ENCODE peak calls at places on chromosomes 1 and 21, in four cellular contexts. F is body of pancreas, G is heart left ventricle, B is gastrocnemius medialis. L is an unnamed sample. For H3K4me1, the result is how much of the 10 kb centered on the place peaks cover.

GRCh38 chr1:59150537-59151386 is 146.1 kb upstream of the FGGY start:
- ATAC-seq in F (peak), G (peak), B (peak), L (peak)

GRCh38 chr1:27862004-27862403 is 10.3 kb upstream of the THEMIS2 start:
- ATAC-seq in F (no peak), G (no peak), B (no peak), L (no peak)

GRCh38 chr21:43985690-43986251 is 26.3 kb upstream of the TRAPPC10 start:
- ATAC-seq in F (no peak), G (no peak), B (no peak), L (no peak)

GRCh38 chr1:44168520-44169098 is 27.2 kb upstream of the KLF18 start:
- ATAC-seq in F (no peak), G (no peak), B (no peak), L (no peak)

GRCh38 chr1:94725566-94725965 is 94.6 kb upstream of the SLC44A3 start:
- ATAC-seq in F (no peak), G (no peak), B (no peak), L (no peak)

GRCh38 chr1:40383095-40383487 is 9.6 kb downstream of the SMAP2 start:
- ATAC-seq in F (peak), G (no peak), B (no peak), L (no peak)

GRCh38 chr1:30856260-30856790 is 52.2 kb downstream of the SDC3 start:
- ATAC-seq in F (no peak), G (no peak), B (no peak), L (no peak)

GRCh38 chr1:22751124-22751531 is 40.5 kb downstream of the EPHB2 start:
- ATAC-seq in F (peak), G (no peak), B (no peak), L (peak)

GRCh38 chr1:198912046-198912445 is 273.2 kb downstream of the PTPRC start:
- ATAC-seq in F (no peak), G (no peak), B (no peak), L (no peak)

GRCh38 chr1:217562229-217562878 is 68.5 kb downstream of the GPATCH2 start:
- ATAC-seq in F (no peak), G (no peak), B (no peak), L (no peak)

GRCh38 chr1:217561446-217561845 is 69.4 kb downstream of the GPATCH2 start:
- ATAC-seq in F (no peak), G (no peak), B (no peak), L (no peak)

GRCh38 chr1:217568200-217568599 is 62.7 kb downstream of the GPATCH2 start:
- ATAC-seq in F (no peak), G (no peak), B (no peak), L (no peak)

GRCh38 chr1:217563179-217563578 is 67.7 kb downstream of the GPATCH2 start:
- ATAC-seq in F (no peak), G (no peak), B (no peak), L (no peak)

DNA sequence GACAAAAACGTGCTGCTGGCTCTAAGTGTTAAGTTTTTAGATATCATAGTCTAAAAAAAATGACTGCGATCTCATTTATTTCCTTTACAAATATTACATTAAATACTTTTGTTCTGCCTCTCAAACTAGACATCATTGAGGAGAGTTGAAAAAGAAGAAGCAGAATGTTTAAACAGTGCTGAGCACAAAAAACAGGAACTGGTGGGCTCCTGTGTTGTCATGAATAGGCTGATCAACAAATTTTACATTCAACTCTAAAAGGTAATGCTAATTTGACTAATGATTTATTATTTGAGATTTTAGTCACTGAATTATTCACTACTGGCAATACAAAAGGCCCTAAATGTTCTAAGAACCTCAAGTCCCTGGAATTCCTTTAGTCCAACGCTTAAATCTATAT is 66.1 kb downstream of the GPATCH2 start:
- ATAC-seq in F (no peak), G (no peak), B (no peak), L (no peak)
- TF ChIP-seq POLR2A in F (no peak), G (no peak), B (no peak), L (no peak)

GRCh38 chr1:93595749-93596148 is 85.9 kb downstream of the BCAR3 start:
- ATAC-seq in F (no peak), G (no peak), B (no peak), L (no peak)

GRCh38 chr1:93592636-93592949 is 89.0 kb downstream of the BCAR3 start:
- ATAC-seq in F (no peak), G (no peak), B (peak), L (no peak)

GRCh38 chr1:93594603-93594880 is 87.1 kb downstream of the BCAR3 start:
- ATAC-seq in F (no peak), G (no peak), B (no peak), L (no peak)

GRCh38 chr1:93595266-93595665 is 86.4 kb downstream of the BCAR3 start:
- ATAC-seq in F (no peak), G (no peak), B (peak), L (no peak)

GRCh38 chr1:93593868-93594602 is 87.6 kb downstream of the BCAR3 start:
- ATAC-seq in F (no peak), G (no peak), B (no peak), L (no peak)
- H3K4me1 ChIP-seq in F (under half), G (half or more), B (half or more), L (under half)

GRCh38 chr1:206930210-206930798 is 8.6 kb upstream of the FCMR start:
- ATAC-seq in F (no peak), G (no peak), B (no peak), L (no peak)
- TF ChIP-seq POLR2A in F (no peak), G (no peak), B (no peak), L (no peak)

GRCh38 chr1:53545663-53546408 is 86.6 kb downstream of the DMRTB1 start:
- ATAC-seq in F (no peak), G (no peak), B (peak), L (no peak)
- H3K4me1 ChIP-seq in F (under half), G (under half), B (under half), L (under half)

L was measured in gastroesophageal sphincter.